ENCODE peak calls at places on chromosome 11, in nine cellular contexts. Y is brain microvascular endothelial cell, P is GM20000, N is AG09309, X is fibroblast of mammary gland, R is RWPE1, D is endodermal cell, J is WTC11, Z is cardiac fibroblast. F is an unnamed sample.

GRCh38 chr11:55719608-55720160 is 53.6 kb upstream of the OR5D13 start:
- DNase-seq in D (no peak), N (no peak), X (peak), P (no peak), Y (no peak), R (no peak), J (no peak), Z (no peak), F (no peak)

GRCh38 chr11:113387605-113388211 is at the start of gene ANKK1:
- DNase-seq in D (peak), Y (no peak), X (no peak), P (no peak), J (peak), Z (no peak), N (no peak), R (no peak), F (no peak)

GRCh38 chr11:75563978-75564552 is 2.0 kb downstream of the SERPINH1 start:
- DNase-seq in X (peak), R (peak), P (no peak), N (no peak), Z (peak), J (peak), D (peak), Y (peak), F (peak)

GRCh38 chr11:95193541-95193940 is 37.5 kb downstream of the SESN3 start:
- DNase-seq in D (no peak), J (no peak), Y (no peak), X (no peak), P (no peak), N (no peak), Z (no peak), R (no peak), F (no peak)

GRCh38 chr11:15714641-15715399 is 600.1 kb downstream of the INSC start:
- DNase-seq in R (no peak), Y (no peak), P (no peak), J (no peak), N (no peak), D (peak), X (no peak), Z (no peak), F (no peak)

GRCh38 chr11:65471410-65471762 is 27.5 kb upstream of the MALAT1 start:
- DNase-seq in Z (peak), P (no peak), X (peak), J (peak), Y (peak), R (no peak), N (no peak), D (peak), F (peak)

GRCh38 chr11:130677486-130678153 is 229.2 kb downstream of the ADAMTS15 start:
- DNase-seq in P (no peak), J (peak), N (peak), D (peak), R (peak), Y (peak), Z (peak), X (no peak), F (no peak)

GRCh38 chr11:85826096-85826855 is 15.3 kb upstream of the SYTL2 start:
- DNase-seq in N (no peak), R (peak), Y (peak), J (peak), D (peak), Z (peak), X (peak), P (peak), F (no peak)

GRCh38 chr11:1852885-1853284 is at the start of gene LSP1:
- DNase-seq in Y (no peak), Z (no peak), N (no peak), X (no peak), P (peak), J (no peak), R (no peak), D (no peak), F (peak)

GRCh38 chr11:90722552-90723190 is 499.8 kb upstream of the CHORDC1 start:
- DNase-seq in Z (no peak), X (no peak), Y (no peak), R (no peak), P (no peak), N (no peak), D (no peak), J (no peak), F (no peak)

GRCh38 chr11:41978951-41979350 is 519.5 kb upstream of the LRRC4C start:
- DNase-seq in N (no peak), J (no peak), Z (no peak), R (no peak), X (no peak), D (no peak), Y (no peak), P (no peak), F (no peak)

GRCh38 chr11:2904153-2905052 is 18.8 kb upstream of the CDKN1C start:
- DNase-seq in J (no peak), X (no peak), N (no peak), P (no peak), R (no peak), Y (no peak), D (no peak), Z (no peak), F (no peak)

GRCh38 chr11:48002565-48002964 is 22.2 kb downstream of the PTPRJ start:
- DNase-seq in R (no peak), N (no peak), Z (no peak), X (no peak), D (no peak), P (no peak), J (no peak), Y (no peak), F (no peak)

GRCh38 chr11:65696802-65697552 is 15.1 kb upstream of the KAT5 start:
- DNase-seq in J (no peak), R (no peak), X (no peak), Y (no peak), N (no peak), Z (no peak), D (no peak), P (no peak), F (no peak)

GRCh38 chr11:79081441-79082124 is 359.2 kb downstream of the TENM4 start:
- DNase-seq in D (no peak), Z (peak), R (no peak), Y (peak), P (no peak), X (peak), N (no peak), J (no peak), F (no peak)

GRCh38 chr11:282171-282570 is 4.0 kb downstream of the NLRP6 start:
- DNase-seq in P (peak), Y (no peak), N (no peak), D (peak), R (no peak), Z (no peak), X (no peak), J (no peak), F (peak)

GRCh38 chr11:17276236-17277023 is at the start of gene NUCB2:
- DNase-seq in R (peak), P (peak), J (peak), Y (peak), Z (peak), X (peak), N (peak), D (peak), F (peak)

GRCh38 chr11:134254433-134254832 is 1.1 kb downstream of the ACAD8 start:
- DNase-seq in J (no peak), Z (no peak), X (no peak), R (no peak), N (no peak), P (no peak), D (no peak), Y (no peak), F (no peak)

GRCh38 chr11:83521647-83522596 is 235.8 kb upstream of the CCDC90B start:
- DNase-seq in J (peak), X (peak), P (no peak), D (peak), R (peak), Z (peak), Y (peak), N (peak), F (no peak)
- TF ChIP-seq CTCF in J (peak), X (peak), P (no peak), D (peak), R (no peak), Z (no peak), Y (peak), N (peak), F (no peak)

DNA sequence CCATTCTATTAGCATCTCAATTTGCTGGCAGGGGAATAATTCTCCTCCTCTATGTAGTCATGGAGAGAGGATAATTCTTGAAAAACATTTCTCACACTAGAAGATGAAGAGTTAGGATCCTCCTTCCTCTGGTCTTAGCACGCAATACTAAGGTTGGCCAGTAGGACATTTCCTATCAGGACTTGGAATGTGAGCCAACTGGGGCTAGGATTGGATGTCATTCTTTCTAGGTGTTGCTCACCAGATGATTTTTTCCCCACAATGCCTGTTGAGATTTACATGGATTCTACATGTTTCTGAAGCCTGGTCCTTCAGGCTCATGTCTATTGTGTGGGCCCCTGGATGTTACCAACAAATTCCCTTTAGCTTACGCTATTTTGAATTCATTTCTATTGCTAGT is 28.0 kb downstream of the SLN start:
- DNase-seq in X (peak), D (peak), N (no peak), R (peak), Z (no peak), Y (no peak), J (peak), P (no peak), F (no peak)
- TF ChIP-seq CTCF in X (peak), D (peak), N (peak), R (no peak), Z (peak), Y (peak), J (peak), P (no peak), F (no peak)

GRCh38 chr11:125724125-125724524 is 22.0 kb upstream of the PATE1 start:
- DNase-seq in P (no peak), J (no peak), D (peak), Z (peak), R (no peak), N (no peak), Y (peak), X (peak), F (no peak)
- TF ChIP-seq CTCF in P (no peak), J (no peak), D (peak), Z (peak), R (no peak), N (peak), Y (peak), X (peak), F (no peak)

GRCh38 chr11:128757886-128758612 is 64.2 kb downstream of the FLI1 start:
- DNase-seq in D (no peak), X (no peak), N (no peak), Z (no peak), R (no peak), Y (no peak), P (peak), J (no peak), F (no peak)
- TF ChIP-seq CTCF in D (no peak), X (no peak), N (no peak), Z (no peak), R (no peak), Y (no peak), P (no peak), J (no peak), F (no peak)

DNA sequence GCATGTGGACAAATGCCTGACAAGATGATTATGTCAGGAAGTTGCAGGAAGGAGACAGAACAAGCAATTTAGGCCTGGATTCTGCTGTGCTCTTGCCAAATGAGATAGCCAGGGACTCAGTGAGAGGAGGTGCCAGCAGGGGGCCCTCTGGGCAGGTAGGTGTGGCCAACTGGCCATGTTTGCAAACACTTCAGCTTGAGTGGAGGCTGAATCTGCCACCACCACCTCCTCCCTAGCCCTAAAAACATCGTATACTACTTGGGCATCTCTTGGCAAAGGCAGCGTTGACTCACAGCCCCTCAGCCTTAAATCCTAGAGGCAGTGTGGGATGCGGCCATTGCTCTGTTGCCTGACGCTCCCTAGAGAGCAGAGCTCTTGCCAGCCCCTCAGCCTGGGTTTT is 95.1 kb upstream of the PLET1 start:
- DNase-seq in N (no peak), D (peak), X (peak), J (peak), P (no peak), Y (no peak), Z (peak), R (no peak), F (no peak)
- TF ChIP-seq CTCF in N (peak), D (peak), X (peak), J (no peak), P (no peak), Y (peak), Z (peak), R (no peak), F (no peak)

DNA sequence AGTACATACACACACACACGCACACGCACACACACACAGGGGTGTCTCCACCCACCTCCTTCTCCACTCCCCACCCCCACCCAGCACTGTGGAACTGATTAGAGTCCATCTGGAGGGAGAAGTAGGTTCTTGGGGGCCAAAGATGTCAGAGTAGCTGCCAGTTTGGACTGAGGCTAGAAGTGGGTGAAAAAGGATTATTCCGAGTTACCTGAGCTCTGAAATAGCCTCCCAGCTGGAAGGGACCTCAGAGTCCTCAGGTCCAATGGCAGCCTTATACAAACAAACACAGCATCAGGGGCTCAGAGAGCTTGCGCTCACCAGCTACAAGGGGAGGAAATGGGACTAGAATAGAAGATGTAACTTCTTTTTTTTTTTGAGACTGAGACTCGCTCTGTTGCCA is 20.8 kb downstream of the IL10RA start:
- DNase-seq in J (no peak), Y (no peak), Z (no peak), N (no peak), P (no peak), X (no peak), R (no peak), D (no peak), F (no peak)
- TF ChIP-seq CTCF in J (no peak), Y (no peak), Z (no peak), N (no peak), P (no peak), X (no peak), R (no peak), D (no peak), F (no peak)

GRCh38 chr11:117492578-117493251 is 165.1 kb downstream of the CEP164 start:
- DNase-seq in Z (no peak), J (peak), P (no peak), X (no peak), N (no peak), D (peak), Y (no peak), R (no peak), F (no peak)
- TF ChIP-seq CTCF in Z (no peak), J (no peak), P (no peak), X (no peak), N (no peak), D (peak), Y (no peak), R (no peak), F (no peak)

GRCh38 chr11:68843703-68844312 is 2.1 kb upstream of the CPT1A start:
- DNase-seq in D (peak), R (peak), Z (peak), P (peak), X (no peak), N (no peak), Y (no peak), J (peak), F (peak)
- TF ChIP-seq CTCF in D (peak), R (peak), Z (no peak), P (peak), X (no peak), N (no peak), Y (peak), J (peak), F (peak)